ENCODE peak calls at places on chromosome 21, in four cellular contexts. One of them, this sample, is unnamed. For H3K27me3, the result is how much of the 10 kb centered on the place peaks cover.

GRCh38 chr21:38733973-38734546 is 71.7 kb upstream of the ETS2 start:
- DNase-seq in PC-3: peak
- DNase-seq in MG63: peak
- DNase-seq in thoracic aorta: peak
- DNase-seq in this sample: no peak

GRCh38 chr21:29372063-29372802 is 73.5 kb downstream of the BACH1 start:
- DNase-seq in PC-3: peak
- DNase-seq in MG63: peak
- DNase-seq in thoracic aorta: peak
- DNase-seq in this sample: no peak

GRCh38 chr21:41634858-41635257 is 126.9 kb upstream of the TMPRSS2 start:
- DNase-seq in PC-3: peak
- DNase-seq in MG63: peak
- DNase-seq in thoracic aorta: no peak
- DNase-seq in this sample: no peak

GRCh38 chr21:29721242-29721641 is 218.6 kb downstream of the GRIK1 start:
- DNase-seq in PC-3: no peak
- DNase-seq in MG63: no peak
- DNase-seq in thoracic aorta: no peak
- DNase-seq in this sample: no peak

GRCh38 chr21:26834181-26834945 is 10.8 kb downstream of the ADAMTS1 start:
- DNase-seq in PC-3: peak
- DNase-seq in MG63: no peak
- DNase-seq in thoracic aorta: no peak
- DNase-seq in this sample: no peak

GRCh38 chr21:37531402-37532042 is 164.9 kb downstream of the DYRK1A start:
- DNase-seq in PC-3: peak
- DNase-seq in MG63: peak
- DNase-seq in thoracic aorta: no peak
- DNase-seq in this sample: no peak

GRCh38 chr21:29181799-29182470 is 51.5 kb downstream of the MAP3K7CL start:
- DNase-seq in PC-3: peak
- DNase-seq in MG63: peak
- DNase-seq in thoracic aorta: no peak
- DNase-seq in this sample: peak

GRCh38 chr21:42925114-42925907 is at the start of gene ERVH48-1:
- DNase-seq in PC-3: no peak
- DNase-seq in MG63: no peak
- DNase-seq in thoracic aorta: no peak
- DNase-seq in this sample: no peak

GRCh38 chr21:39375446-39375845 is 26.6 kb upstream of the HMGN1 start:
- DNase-seq in PC-3: no peak
- DNase-seq in MG63: no peak
- DNase-seq in thoracic aorta: no peak
- DNase-seq in this sample: no peak

GRCh38 chr21:42650441-42651421 is 2.7 kb upstream of the PDE9A start:
- DNase-seq in PC-3: no peak
- DNase-seq in MG63: no peak
- DNase-seq in thoracic aorta: no peak
- DNase-seq in this sample: no peak

GRCh38 chr21:15896501-15896900 is 166.7 kb downstream of the USP25 start:
- DNase-seq in PC-3: no peak
- DNase-seq in MG63: no peak
- DNase-seq in thoracic aorta: no peak
- DNase-seq in this sample: no peak

GRCh38 chr21:35696644-35697043 is 363.7 kb downstream of the SETD4 start:
- DNase-seq in PC-3: no peak
- DNase-seq in MG63: no peak
- DNase-seq in thoracic aorta: no peak
- DNase-seq in this sample: no peak

GRCh38 chr21:33247596-33247995 is 17.9 kb downstream of the IFNAR2 start:
- DNase-seq in PC-3: no peak
- DNase-seq in MG63: no peak
- DNase-seq in thoracic aorta: no peak
- DNase-seq in this sample: no peak

GRCh38 chr21:32753818-32754610 is 17.5 kb downstream of the PAXBP1 start:
- DNase-seq in PC-3: peak
- DNase-seq in MG63: no peak
- DNase-seq in thoracic aorta: no peak
- DNase-seq in this sample: no peak

DNA sequence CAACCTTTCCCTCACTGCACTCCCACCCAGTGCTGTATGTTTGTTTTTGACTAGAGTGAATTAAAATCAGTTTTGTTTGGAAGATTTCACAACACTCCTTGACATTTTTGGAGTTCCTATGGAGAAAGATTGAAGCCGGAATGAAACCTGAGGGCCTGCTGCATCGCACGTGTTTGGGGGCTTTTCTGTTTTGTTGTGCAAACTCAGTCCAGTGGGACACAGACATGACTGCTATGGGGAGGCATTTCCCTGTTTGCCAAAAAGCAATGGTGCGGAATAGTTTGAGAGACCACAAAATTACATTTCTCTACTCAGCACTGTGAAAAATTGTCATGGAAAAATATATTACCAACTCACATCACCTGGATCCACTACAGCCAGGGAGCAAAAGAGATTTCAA is 43.8 kb upstream of the KCNE2 start:
- DNase-seq in PC-3: no peak
- DNase-seq in MG63: no peak
- DNase-seq in thoracic aorta: no peak
- DNase-seq in this sample: no peak
- H3K27me3 ChIP-seq in PC-3: half or more
- H3K27me3 ChIP-seq in MG63: under half
- H3K27me3 ChIP-seq in thoracic aorta: under half
- H3K27me3 ChIP-seq in this sample: under half

GRCh38 chr21:44925027-44925755 is 4.5 kb upstream of the ITGB2 start:
- DNase-seq in PC-3: peak
- DNase-seq in MG63: no peak
- DNase-seq in thoracic aorta: no peak
- DNase-seq in this sample: no peak
- H3K4me3 ChIP-seq in PC-3: no peak
- H3K4me3 ChIP-seq in MG63: no peak
- H3K4me3 ChIP-seq in thoracic aorta: no peak
- H3K4me3 ChIP-seq in this sample: no peak

GRCh38 chr21:44933938-44934260 is 5.9 kb upstream of the SLX9 start:
- DNase-seq in PC-3: no peak
- DNase-seq in MG63: no peak
- DNase-seq in thoracic aorta: no peak
- DNase-seq in this sample: no peak

GRCh38 chr21:44934797-44935532 is 4.9 kb upstream of the SLX9 start:
- DNase-seq in PC-3: no peak
- DNase-seq in MG63: no peak
- DNase-seq in thoracic aorta: no peak
- DNase-seq in this sample: no peak

GRCh38 chr21:44934276-44934675 is 5.6 kb upstream of the SLX9 start:
- DNase-seq in PC-3: no peak
- DNase-seq in MG63: no peak
- DNase-seq in thoracic aorta: no peak
- DNase-seq in this sample: no peak

GRCh38 chr21:44932366-44933181 is 7.3 kb upstream of the SLX9 start:
- DNase-seq in PC-3: peak
- DNase-seq in MG63: no peak
- DNase-seq in thoracic aorta: no peak
- DNase-seq in this sample: no peak

DNA sequence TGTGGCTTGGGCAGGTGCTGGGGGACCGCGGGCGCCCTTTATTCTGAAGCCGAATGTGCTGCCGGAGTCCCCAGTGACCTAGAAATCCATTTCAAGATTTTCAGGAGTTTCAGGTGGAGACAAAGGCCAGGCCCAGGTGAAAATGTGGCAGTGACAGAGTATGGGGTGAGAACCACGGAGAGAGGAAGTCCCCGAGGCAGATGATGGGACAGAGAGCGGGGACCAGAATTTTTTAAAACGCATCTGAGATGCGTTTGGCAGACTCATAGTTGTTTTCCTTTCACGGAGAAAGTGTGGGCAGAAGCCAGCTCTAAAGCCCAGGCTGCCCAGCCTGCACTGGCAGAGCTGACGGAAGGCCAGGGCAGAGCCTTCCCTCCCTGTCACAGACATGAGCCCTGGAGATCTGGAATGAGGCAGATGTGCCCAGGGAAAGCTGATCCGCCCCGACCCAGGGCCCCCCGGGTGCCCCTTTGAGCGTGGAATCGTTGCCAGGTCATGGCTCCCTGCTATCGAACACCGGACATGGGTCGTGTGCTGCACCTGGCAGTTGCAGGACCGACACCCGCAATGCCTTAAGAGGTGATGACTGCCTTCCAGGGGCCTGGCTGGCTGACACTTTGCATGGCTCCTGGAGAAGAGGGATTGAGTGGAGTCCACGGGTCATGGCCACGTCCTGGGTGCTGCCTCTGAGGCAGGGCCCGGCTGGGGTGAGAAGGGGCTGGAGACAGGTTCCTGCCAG is 6.5 kb upstream of the SLX9 start:
- DNase-seq in PC-3: no peak
- DNase-seq in MG63: no peak
- DNase-seq in thoracic aorta: no peak
- DNase-seq in this sample: no peak
- H3K27me3 ChIP-seq in PC-3: under half
- H3K27me3 ChIP-seq in MG63: under half
- H3K27me3 ChIP-seq in thoracic aorta: under half
- H3K27me3 ChIP-seq in this sample: under half

GRCh38 chr21:44927587-44928461 is 7.1 kb upstream of the ITGB2 start:
- DNase-seq in PC-3: peak
- DNase-seq in MG63: peak
- DNase-seq in thoracic aorta: no peak
- DNase-seq in this sample: no peak
- H3K4me3 ChIP-seq in PC-3: peak
- H3K4me3 ChIP-seq in MG63: peak
- H3K4me3 ChIP-seq in thoracic aorta: peak
- H3K4me3 ChIP-seq in this sample: no peak